ENCODE peak calls at places on chromosome 10, in four cellular contexts. X is GM12891, M is K562, A is GM12878. Y is an unnamed sample.
A peak's percentile ranks its signal among the peaks of the same experiment; 100 is the strongest.

GRCh38 chr10:110348351-110348750 is 43.6 kb upstream of the SMNDC1 start:
- DNase-seq in X (no peak), M (no peak), A (no peak), Y (no peak)

GRCh38 chr10:73593110-73593509 is 2.0 kb upstream of the USP54 start:
- DNase-seq in X (no peak), M (no peak), A (no peak), Y (no peak)

GRCh38 chr10:107544706-107545520 is 380.4 kb upstream of the SORCS1 start:
- DNase-seq in X (no peak), M (no peak), A (no peak), Y (no peak)

GRCh38 chr10:116772901-116773300 is 30.5 kb upstream of the HSPA12A start:
- DNase-seq in X (no peak), M (no peak), A (no peak), Y (no peak)

GRCh38 chr10:93154531-93154930 is 80.8 kb downstream of the CYP26A1 start:
- DNase-seq in X (no peak), M (no peak), A (no peak), Y (no peak)

GRCh38 chr10:30529373-30529998 is 95.5 kb downstream of the MAP3K8 start:
- DNase-seq in X (peak; percentile 27), M (no peak), A (peak; percentile 77), Y (peak; percentile 71)

GRCh38 chr10:5622586-5622985 is 43.8 kb downstream of the ASB13 start:
- DNase-seq in X (no peak), M (no peak), A (no peak), Y (no peak)

GRCh38 chr10:4353964-4354363 is 472.0 kb upstream of the AKR1E2 start:
- DNase-seq in X (no peak), M (no peak), A (no peak), Y (no peak)

GRCh38 chr10:22054946-22055345 is 51.4 kb upstream of the DNAJC1 start:
- DNase-seq in X (no peak), M (no peak), A (no peak), Y (no peak)

GRCh38 chr10:103758294-103758681 is 97.1 kb downstream of the SH3PXD2A start:
- DNase-seq in X (no peak), M (no peak), A (no peak), Y (no peak)

GRCh38 chr10:43437141-43437860 is 390 bp downstream of the ZNF487 start:
- DNase-seq in X (no peak), M (no peak), A (no peak), Y (no peak)

GRCh38 chr10:35685402-35685801 is 43.3 kb upstream of the FZD8 start:
- DNase-seq in X (no peak), M (no peak), A (no peak), Y (no peak)

GRCh38 chr10:121994429-121994881 is 5.5 kb downstream of the TACC2 start:
- DNase-seq in X (no peak), M (no peak), A (no peak), Y (no peak)

GRCh38 chr10:22251751-22252285 is 34.0 kb upstream of the EBLN1 start:
- DNase-seq in X (peak; percentile 46), M (no peak), A (no peak), Y (peak; percentile 61)

GRCh38 chr10:75430000-75430763 is 1.2 kb upstream of the LRMDA start:
- DNase-seq in X (no peak), M (peak; percentile 39), A (no peak), Y (peak; percentile 68)

GRCh38 chr10:132687893-132688579 is 97.9 kb downstream of the NKX6-2 start:
- DNase-seq in X (no peak), M (no peak), A (no peak), Y (no peak)

GRCh38 chr10:80498039-80498832 is 39.5 kb upstream of the SH2D4B start:
- DNase-seq in X (no peak), M (no peak), A (no peak), Y (no peak)

GRCh38 chr10:26478061-26478460 is 39.9 kb downstream of the APBB1IP start:
- DNase-seq in X (no peak), M (no peak), A (no peak), Y (no peak)

GRCh38 chr10:123926401-123927264 is 35.0 kb upstream of the CPXM2 start:
- DNase-seq in X (no peak), M (peak; percentile 8), A (peak; percentile 5), Y (no peak)

GRCh38 chr10:94853065-94853464 is 85.4 kb upstream of the CYP2C9 start:
- DNase-seq in X (no peak), M (no peak), A (no peak), Y (no peak)

GRCh38 chr10:9076066-9076465 is 1021.6 kb downstream of the GATA3 start:
- DNase-seq in X (no peak), M (no peak), A (no peak), Y (no peak)

GRCh38 chr10:27857616-27858015 is 112.0 kb upstream of the MKX start:
- DNase-seq in X (no peak), M (no peak), A (no peak), Y (no peak)

GRCh38 chr10:7787150-7787856 is 490 bp downstream of the KIN start:
- DNase-seq in X (no peak), M (no peak), A (no peak), Y (peak; percentile 0)

GRCh38 chr10:63133787-63134557 is 844 bp downstream of the NRBF2 start:
- DNase-seq in X (peak; percentile 56), M (no peak), A (no peak), Y (no peak)

GRCh38 chr10:69312537-69312936 is 34.2 kb downstream of the HK1 start:
- DNase-seq in X (no peak), M (no peak), A (no peak), Y (no peak)

GRCh38 chr10:116565533-116565932 is 19.8 kb downstream of the PNLIP start:
- DNase-seq in X (no peak), M (no peak), A (no peak), Y (no peak)

GRCh38 chr10:62869958-62870357 is 53.8 kb upstream of the EGR2 start:
- DNase-seq in X (no peak), M (no peak), A (no peak), Y (no peak)

GRCh38 chr10:91593366-91593765 is 39.5 kb downstream of the PPP1R3C start:
- DNase-seq in X (no peak), M (no peak), A (no peak), Y (no peak)

GRCh38 chr10:51001587-51001986 is 72.7 kb upstream of the PRKG1 start:
- DNase-seq in X (no peak), M (no peak), A (no peak), Y (no peak)

GRCh38 chr10:33336606-33337334 is 2.3 kb upstream of the NRP1 start:
- DNase-seq in X (peak; percentile 9), M (no peak), A (no peak), Y (no peak)

GRCh38 chr10:60230892-60231291 is 158.8 kb downstream of the ANK3 start:
- DNase-seq in X (no peak), M (no peak), A (no peak), Y (no peak)

GRCh38 chr10:124225029-124225467 is 131.7 kb upstream of the CHST15 start:
- DNase-seq in X (no peak), M (no peak), A (no peak), Y (no peak)

GRCh38 chr10:131444862-131445461 is 133.4 kb upstream of the TCERG1L start:
- DNase-seq in X (no peak), M (no peak), A (no peak), Y (no peak)

GRCh38 chr10:37314350-37314749 is 189.0 kb downstream of the ANKRD30A start:
- DNase-seq in X (no peak), M (no peak), A (no peak), Y (no peak)

GRCh38 chr10:127525686-127526085 is 23.4 kb upstream of the NPS start:
- DNase-seq in X (no peak), M (no peak), A (no peak), Y (no peak)

DNA sequence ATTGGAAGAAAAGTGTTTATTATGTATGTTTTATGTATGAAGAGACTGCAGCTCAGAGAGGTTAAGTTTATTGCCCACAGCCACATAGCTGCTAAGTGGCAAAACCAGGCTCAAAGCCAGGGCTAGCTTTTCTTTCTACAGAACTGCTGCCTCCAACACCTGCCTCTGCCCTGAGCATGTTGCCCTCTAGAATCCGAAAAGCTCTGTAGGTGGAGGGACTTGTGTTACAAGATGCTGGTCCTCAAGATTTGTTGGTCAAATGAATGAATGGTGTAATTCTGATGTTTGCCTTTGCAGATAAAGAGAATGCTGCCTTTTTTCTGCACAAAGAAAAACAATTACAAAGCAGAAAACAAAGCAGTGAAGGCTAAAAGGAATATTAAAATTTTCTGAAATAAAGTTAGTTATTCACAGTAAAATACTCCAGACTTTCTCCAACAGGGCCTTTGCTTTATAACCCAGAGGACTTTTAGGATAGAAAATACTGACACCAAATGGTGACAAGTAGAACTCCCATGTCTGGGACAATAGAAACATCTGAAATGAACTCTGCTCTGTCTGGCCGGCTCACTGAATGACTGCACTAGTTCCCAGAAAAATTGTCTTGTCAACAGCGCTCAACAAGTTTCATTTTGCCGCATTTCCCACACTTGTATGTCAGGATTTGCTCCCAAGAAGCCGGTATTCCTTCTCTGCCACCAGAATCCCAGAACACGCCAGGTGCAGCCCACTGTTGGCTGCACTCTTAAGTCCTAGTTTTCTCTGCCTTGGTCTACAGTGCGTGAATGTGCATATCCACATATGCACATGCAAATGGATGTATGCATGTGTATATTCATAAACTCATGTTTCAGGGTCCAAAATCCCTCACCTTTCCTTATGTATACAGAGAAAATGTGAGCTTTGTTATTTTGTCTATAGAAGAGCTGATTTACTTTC is 11.0 kb upstream of the DNTT start:
- DNase-seq in X (no peak), M (no peak), A (no peak), Y (peak; percentile 30)
- TF ChIP-seq SPI1 in X (no peak), M (no peak), A (no peak), Y (no peak)

DNA sequence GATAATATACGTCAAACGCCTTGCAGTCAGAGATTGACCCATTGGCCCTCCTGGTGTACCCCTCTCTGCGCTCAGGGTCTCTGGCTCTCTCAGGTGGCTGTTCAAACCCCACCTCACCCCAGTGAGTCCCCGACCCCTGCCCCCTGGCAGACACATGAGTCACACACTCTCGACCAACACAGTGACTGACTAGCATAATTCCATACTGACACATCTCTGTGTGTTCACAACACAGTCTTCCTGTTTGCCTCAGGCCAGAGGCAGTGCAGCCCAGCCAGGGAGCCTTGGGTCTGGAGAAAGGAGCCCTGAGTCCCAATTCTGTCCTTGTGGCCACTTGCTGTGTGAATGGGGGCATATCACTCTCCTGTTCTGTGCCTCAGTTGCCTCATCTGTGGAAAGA is 40.1 kb downstream of the PALD1 start:
- DNase-seq in X (no peak), M (no peak), A (no peak), Y (no peak)
- TF ChIP-seq SPI1 in X (no peak), M (no peak), A (no peak), Y (no peak)

GRCh38 chr10:47253651-47254375 is 46.2 kb upstream of the GDF10 start:
- DNase-seq in X (no peak), M (no peak), A (no peak), Y (no peak)
- TF ChIP-seq SPI1 in X (no peak), M (no peak), A (no peak), Y (no peak)

DNA sequence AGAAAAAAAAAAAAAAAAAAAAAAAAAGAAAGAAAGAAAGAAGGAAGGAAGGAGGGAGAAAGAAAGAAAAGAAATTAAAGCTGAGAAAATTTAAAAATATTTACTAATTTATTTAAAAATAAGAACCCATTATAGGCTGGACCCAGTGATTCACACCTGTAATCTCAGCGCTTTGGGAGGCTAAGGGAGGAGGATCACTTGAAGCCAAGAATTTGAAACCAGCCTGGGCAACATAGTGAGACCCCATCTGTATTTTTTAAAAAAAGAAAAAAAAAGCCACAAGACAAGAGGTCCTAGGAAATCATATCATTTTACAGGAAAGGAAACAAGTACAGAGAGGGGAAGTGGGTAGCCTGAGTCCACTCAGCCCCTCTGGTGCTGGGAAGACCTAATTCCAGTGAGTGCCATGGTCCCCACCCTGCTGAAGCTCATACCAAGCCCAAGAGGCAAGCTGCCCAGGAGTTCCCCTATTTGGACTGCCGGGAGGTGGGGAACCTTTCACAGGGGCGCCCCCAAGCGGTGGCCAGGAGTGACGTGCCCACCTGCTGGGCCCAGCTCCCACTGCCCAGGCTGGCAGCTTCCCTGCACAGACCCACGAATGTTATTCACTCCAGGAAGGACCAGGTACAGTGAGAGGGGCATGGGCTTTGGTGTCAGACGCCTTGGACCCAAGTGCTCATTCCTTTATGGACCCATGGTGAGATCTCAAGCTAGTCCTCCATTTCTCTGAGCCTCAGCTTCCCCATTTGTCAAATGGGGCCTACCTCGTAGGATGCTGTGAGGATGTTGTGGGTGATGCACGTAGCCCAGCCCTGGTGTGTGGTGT is 133.6 kb downstream of the ZMIZ1 start:
- DNase-seq in X (peak; percentile 55), M (peak; percentile 67), A (no peak), Y (peak; percentile 77)
- TF ChIP-seq SPI1 in X (peak; percentile 73), M (peak; percentile 94), A (peak; percentile 66), Y (peak; percentile 88)